ENCODE peak calls at places on chromosome 16, in nine cellular contexts. One of them, this sample, is unnamed. For H3K27me3 and H3K9me3, the result is how much of the 10 kb centered on the place peaks cover.

GRCh38 chr16:89072216-89073130 is 21.2 kb upstream of the ACSF3 start:
- DNase-seq in H1: no peak
- DNase-seq in cardiac muscle cell: peak
- DNase-seq in body of pancreas: no peak
- DNase-seq in fibroblast of lung: no peak
- DNase-seq in neural progenitor cell: no peak
- DNase-seq in IMR-90: no peak
- DNase-seq in adrenal gland: no peak
- DNase-seq in NT2/D1: no peak
- DNase-seq in this sample: no peak

GRCh38 chr16:67943619-67944503 is at the start of gene LCAT:
- DNase-seq in H1: no peak
- DNase-seq in cardiac muscle cell: peak
- DNase-seq in body of pancreas: no peak
- DNase-seq in fibroblast of lung: peak
- DNase-seq in neural progenitor cell: peak
- DNase-seq in IMR-90: no peak
- DNase-seq in adrenal gland: peak
- DNase-seq in NT2/D1: no peak
- DNase-seq in this sample: no peak

GRCh38 chr16:77374384-77374783 is 60.5 kb downstream of the ADAMTS18 start:
- DNase-seq in H1: no peak
- DNase-seq in cardiac muscle cell: no peak
- DNase-seq in body of pancreas: no peak
- DNase-seq in fibroblast of lung: no peak
- DNase-seq in neural progenitor cell: no peak
- DNase-seq in IMR-90: no peak
- DNase-seq in adrenal gland: no peak
- DNase-seq in NT2/D1: no peak
- DNase-seq in this sample: no peak

GRCh38 chr16:273547-274421 is 2.0 kb downstream of the RGS11 start:
- DNase-seq in H1: no peak
- DNase-seq in cardiac muscle cell: no peak
- DNase-seq in body of pancreas: peak
- DNase-seq in fibroblast of lung: no peak
- DNase-seq in neural progenitor cell: no peak
- DNase-seq in IMR-90: no peak
- DNase-seq in adrenal gland: no peak
- DNase-seq in NT2/D1: no peak
- DNase-seq in this sample: no peak

GRCh38 chr16:976389-976931 is 5.1 kb upstream of the SOX8 start:
- DNase-seq in H1: no peak
- DNase-seq in cardiac muscle cell: no peak
- DNase-seq in body of pancreas: no peak
- DNase-seq in fibroblast of lung: no peak
- DNase-seq in neural progenitor cell: no peak
- DNase-seq in IMR-90: no peak
- DNase-seq in adrenal gland: no peak
- DNase-seq in NT2/D1: no peak
- DNase-seq in this sample: no peak

GRCh38 chr16:12518238-12519004 is 285.3 kb downstream of the CPPED1 start:
- DNase-seq in H1: no peak
- DNase-seq in cardiac muscle cell: no peak
- DNase-seq in body of pancreas: no peak
- DNase-seq in fibroblast of lung: no peak
- DNase-seq in neural progenitor cell: no peak
- DNase-seq in IMR-90: no peak
- DNase-seq in adrenal gland: no peak
- DNase-seq in NT2/D1: no peak
- DNase-seq in this sample: no peak

GRCh38 chr16:892006-892405 is 78.8 kb downstream of the LMF1 start:
- DNase-seq in H1: no peak
- DNase-seq in cardiac muscle cell: no peak
- DNase-seq in body of pancreas: no peak
- DNase-seq in fibroblast of lung: no peak
- DNase-seq in neural progenitor cell: no peak
- DNase-seq in IMR-90: no peak
- DNase-seq in adrenal gland: no peak
- DNase-seq in NT2/D1: no peak
- DNase-seq in this sample: no peak

GRCh38 chr16:68235105-68235881 is 634 bp downstream of the ESRP2 start:
- DNase-seq in H1: no peak
- DNase-seq in cardiac muscle cell: no peak
- DNase-seq in body of pancreas: peak
- DNase-seq in fibroblast of lung: no peak
- DNase-seq in neural progenitor cell: peak
- DNase-seq in IMR-90: no peak
- DNase-seq in adrenal gland: peak
- DNase-seq in NT2/D1: no peak
- DNase-seq in this sample: no peak

DNA sequence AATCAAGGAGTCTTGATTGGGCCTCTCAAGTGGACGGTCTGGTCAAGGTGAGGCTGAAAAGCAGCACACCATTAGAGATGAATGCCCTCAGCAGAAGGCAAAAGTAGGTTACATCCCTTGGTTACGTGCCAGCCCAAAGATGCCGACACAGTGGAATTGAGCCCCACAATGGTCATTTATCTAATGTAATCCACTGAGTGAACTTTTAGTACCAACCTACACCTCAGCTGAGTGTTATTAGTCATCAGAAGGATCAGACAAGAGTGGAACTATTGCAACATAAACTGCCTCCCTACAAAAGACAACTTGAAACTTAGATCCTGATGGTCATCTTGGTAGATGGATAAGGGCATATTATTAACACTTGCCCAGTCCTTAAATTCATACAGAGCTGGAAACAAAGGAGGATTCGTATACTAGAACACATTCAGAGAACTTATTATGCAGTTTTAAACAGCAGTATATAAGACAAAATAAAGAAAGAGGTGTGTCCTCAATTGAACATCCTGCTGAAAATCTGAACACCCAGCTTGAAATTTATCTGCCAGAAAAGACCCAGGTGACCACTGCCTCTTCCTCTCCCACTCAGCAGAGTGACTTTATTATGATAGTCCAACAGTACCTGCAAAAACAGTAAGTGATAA is 2.8 kb downstream of the DCUN1D3 start:
- DNase-seq in H1: no peak
- DNase-seq in cardiac muscle cell: peak
- DNase-seq in body of pancreas: no peak
- DNase-seq in fibroblast of lung: peak
- DNase-seq in neural progenitor cell: no peak
- DNase-seq in IMR-90: peak
- DNase-seq in adrenal gland: peak
- DNase-seq in NT2/D1: no peak
- DNase-seq in this sample: no peak
- H3K4me3 ChIP-seq in H1: no peak
- H3K4me3 ChIP-seq in cardiac muscle cell: no peak
- H3K4me3 ChIP-seq in body of pancreas: no peak
- H3K4me3 ChIP-seq in fibroblast of lung: peak
- H3K4me3 ChIP-seq in neural progenitor cell: no peak
- H3K4me3 ChIP-seq in IMR-90: no peak
- H3K4me3 ChIP-seq in adrenal gland: no peak
- H3K4me3 ChIP-seq in NT2/D1: no peak
- H3K4me3 ChIP-seq in this sample: no peak

GRCh38 chr16:54931041-54931756 is 534 bp downstream of the IRX5 start:
- DNase-seq in H1: no peak
- DNase-seq in cardiac muscle cell: peak
- DNase-seq in body of pancreas: peak
- DNase-seq in fibroblast of lung: no peak
- DNase-seq in neural progenitor cell: peak
- DNase-seq in IMR-90: no peak
- DNase-seq in adrenal gland: no peak
- DNase-seq in NT2/D1: no peak
- DNase-seq in this sample: peak

GRCh38 chr16:54931757-54932660 is 1.3 kb downstream of the IRX5 start:
- DNase-seq in H1: no peak
- DNase-seq in cardiac muscle cell: no peak
- DNase-seq in body of pancreas: no peak
- DNase-seq in fibroblast of lung: no peak
- DNase-seq in neural progenitor cell: peak
- DNase-seq in IMR-90: no peak
- DNase-seq in adrenal gland: no peak
- DNase-seq in NT2/D1: no peak
- DNase-seq in this sample: peak

GRCh38 chr16:54929090-54930033 is 1.3 kb upstream of the IRX5 start:
- DNase-seq in H1: peak
- DNase-seq in cardiac muscle cell: peak
- DNase-seq in body of pancreas: peak
- DNase-seq in fibroblast of lung: peak
- DNase-seq in neural progenitor cell: peak
- DNase-seq in IMR-90: peak
- DNase-seq in adrenal gland: peak
- DNase-seq in NT2/D1: peak
- DNase-seq in this sample: peak

GRCh38 chr16:54928421-54929089 is 2.1 kb upstream of the IRX5 start:
- DNase-seq in H1: no peak
- DNase-seq in cardiac muscle cell: peak
- DNase-seq in body of pancreas: peak
- DNase-seq in fibroblast of lung: no peak
- DNase-seq in neural progenitor cell: peak
- DNase-seq in IMR-90: no peak
- DNase-seq in adrenal gland: peak
- DNase-seq in NT2/D1: no peak
- DNase-seq in this sample: peak

DNA sequence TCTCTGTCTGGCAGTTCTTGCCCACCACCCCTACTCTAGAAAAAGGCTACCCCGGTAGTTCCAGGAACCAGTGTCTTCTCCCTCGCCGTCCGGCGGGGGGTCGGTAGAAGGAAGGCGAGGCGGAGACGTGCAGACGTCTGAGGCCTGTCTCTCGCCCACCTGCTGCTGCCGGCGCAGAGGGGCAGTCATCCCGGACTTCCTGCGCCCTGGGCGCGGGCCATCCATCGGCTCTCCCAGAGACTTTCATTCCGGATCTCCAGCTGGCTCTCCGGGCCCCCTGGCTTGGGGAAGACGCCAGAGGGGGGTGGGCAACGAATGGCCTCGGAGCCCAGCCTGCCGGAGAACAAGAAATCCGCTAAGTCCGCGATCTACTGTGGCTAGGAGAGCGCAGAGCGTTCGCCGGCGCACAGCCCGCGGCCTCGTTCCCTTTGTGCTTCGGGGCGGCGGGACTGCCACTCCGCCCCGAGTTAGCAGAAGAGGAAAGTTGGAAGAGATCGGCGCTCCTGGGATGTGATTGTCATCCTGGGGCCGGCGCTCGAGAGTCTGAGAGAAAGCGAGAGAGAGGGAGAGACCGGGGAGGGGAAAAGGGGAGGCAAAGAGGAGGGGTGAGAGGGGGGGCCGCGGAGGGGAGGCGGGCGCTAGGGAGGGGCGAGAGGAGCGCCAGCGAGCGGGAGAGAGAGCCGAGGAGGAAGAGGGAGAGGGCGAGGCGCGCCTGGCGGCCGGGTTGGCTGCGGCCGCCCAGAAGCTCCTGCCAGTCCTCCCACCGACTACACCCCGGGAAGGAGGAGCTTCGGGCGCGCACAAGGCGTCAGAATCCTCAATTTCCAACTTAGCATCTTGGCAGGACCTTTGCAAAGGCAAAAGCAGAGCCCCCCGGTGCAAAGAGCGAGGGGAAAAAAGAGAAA is at the start of gene IRX5:
- DNase-seq in H1: peak
- DNase-seq in cardiac muscle cell: peak
- DNase-seq in body of pancreas: peak
- DNase-seq in fibroblast of lung: peak
- DNase-seq in neural progenitor cell: peak
- DNase-seq in IMR-90: peak
- DNase-seq in adrenal gland: peak
- DNase-seq in NT2/D1: peak
- DNase-seq in this sample: peak
- H3K27me3 ChIP-seq in H1: half or more
- H3K27me3 ChIP-seq in cardiac muscle cell: under half
- H3K27me3 ChIP-seq in body of pancreas: under half
- H3K27me3 ChIP-seq in fibroblast of lung: under half
- H3K27me3 ChIP-seq in neural progenitor cell: half or more
- H3K27me3 ChIP-seq in IMR-90: under half
- H3K27me3 ChIP-seq in adrenal gland: half or more
- H3K27me3 ChIP-seq in NT2/D1: half or more
- H3K27me3 ChIP-seq in this sample: under half

GRCh38 chr16:31888735-31889134 is 15.1 kb downstream of the ZNF267 start:
- DNase-seq in H1: no peak
- DNase-seq in cardiac muscle cell: no peak
- DNase-seq in body of pancreas: no peak
- DNase-seq in fibroblast of lung: no peak
- DNase-seq in neural progenitor cell: no peak
- DNase-seq in IMR-90: no peak
- DNase-seq in adrenal gland: no peak
- DNase-seq in NT2/D1: no peak
- DNase-seq in this sample: no peak

GRCh38 chr16:31899505-31899904 is 25.9 kb downstream of the ZNF267 start:
- DNase-seq in H1: no peak
- DNase-seq in cardiac muscle cell: no peak
- DNase-seq in body of pancreas: no peak
- DNase-seq in fibroblast of lung: no peak
- DNase-seq in neural progenitor cell: no peak
- DNase-seq in IMR-90: no peak
- DNase-seq in adrenal gland: no peak
- DNase-seq in NT2/D1: no peak
- DNase-seq in this sample: no peak

GRCh38 chr16:31897283-31897682 is 23.7 kb downstream of the ZNF267 start:
- DNase-seq in H1: no peak
- DNase-seq in cardiac muscle cell: no peak
- DNase-seq in body of pancreas: no peak
- DNase-seq in fibroblast of lung: no peak
- DNase-seq in neural progenitor cell: no peak
- DNase-seq in IMR-90: no peak
- DNase-seq in adrenal gland: no peak
- DNase-seq in NT2/D1: no peak
- DNase-seq in this sample: no peak

GRCh38 chr16:31893824-31894223 is 20.2 kb downstream of the ZNF267 start:
- DNase-seq in H1: no peak
- DNase-seq in cardiac muscle cell: no peak
- DNase-seq in body of pancreas: no peak
- DNase-seq in fibroblast of lung: no peak
- DNase-seq in neural progenitor cell: no peak
- DNase-seq in IMR-90: no peak
- DNase-seq in adrenal gland: no peak
- DNase-seq in NT2/D1: no peak
- DNase-seq in this sample: no peak
- H3K9me3 ChIP-seq in H1: under half
- H3K9me3 ChIP-seq in cardiac muscle cell: under half
- H3K9me3 ChIP-seq in body of pancreas: under half
- H3K9me3 ChIP-seq in fibroblast of lung: under half
- H3K9me3 ChIP-seq in neural progenitor cell: under half
- H3K9me3 ChIP-seq in IMR-90: under half
- H3K9me3 ChIP-seq in adrenal gland: under half
- H3K9me3 ChIP-seq in NT2/D1: half or more
- H3K9me3 ChIP-seq in this sample: half or more

GRCh38 chr16:75262800-75263127 is 11.3 kb upstream of the BCAR1 start:
- DNase-seq in H1: no peak
- DNase-seq in cardiac muscle cell: no peak
- DNase-seq in body of pancreas: no peak
- DNase-seq in fibroblast of lung: no peak
- DNase-seq in neural progenitor cell: no peak
- DNase-seq in IMR-90: no peak
- DNase-seq in adrenal gland: no peak
- DNase-seq in NT2/D1: no peak
- DNase-seq in this sample: no peak

GRCh38 chr16:75264531-75264998 is 13.1 kb upstream of the BCAR1 start:
- DNase-seq in H1: no peak
- DNase-seq in cardiac muscle cell: peak
- DNase-seq in body of pancreas: peak
- DNase-seq in fibroblast of lung: peak
- DNase-seq in neural progenitor cell: no peak
- DNase-seq in IMR-90: peak
- DNase-seq in adrenal gland: no peak
- DNase-seq in NT2/D1: no peak
- DNase-seq in this sample: no peak

GRCh38 chr16:75262104-75262799 is 10.8 kb upstream of the BCAR1 start:
- DNase-seq in H1: no peak
- DNase-seq in cardiac muscle cell: peak
- DNase-seq in body of pancreas: peak
- DNase-seq in fibroblast of lung: no peak
- DNase-seq in neural progenitor cell: no peak
- DNase-seq in IMR-90: no peak
- DNase-seq in adrenal gland: no peak
- DNase-seq in NT2/D1: no peak
- DNase-seq in this sample: no peak

GRCh38 chr16:75263963-75264445 is 12.6 kb upstream of the BCAR1 start:
- DNase-seq in H1: no peak
- DNase-seq in cardiac muscle cell: no peak
- DNase-seq in body of pancreas: peak
- DNase-seq in fibroblast of lung: no peak
- DNase-seq in neural progenitor cell: no peak
- DNase-seq in IMR-90: no peak
- DNase-seq in adrenal gland: peak
- DNase-seq in NT2/D1: no peak
- DNase-seq in this sample: peak

DNA sequence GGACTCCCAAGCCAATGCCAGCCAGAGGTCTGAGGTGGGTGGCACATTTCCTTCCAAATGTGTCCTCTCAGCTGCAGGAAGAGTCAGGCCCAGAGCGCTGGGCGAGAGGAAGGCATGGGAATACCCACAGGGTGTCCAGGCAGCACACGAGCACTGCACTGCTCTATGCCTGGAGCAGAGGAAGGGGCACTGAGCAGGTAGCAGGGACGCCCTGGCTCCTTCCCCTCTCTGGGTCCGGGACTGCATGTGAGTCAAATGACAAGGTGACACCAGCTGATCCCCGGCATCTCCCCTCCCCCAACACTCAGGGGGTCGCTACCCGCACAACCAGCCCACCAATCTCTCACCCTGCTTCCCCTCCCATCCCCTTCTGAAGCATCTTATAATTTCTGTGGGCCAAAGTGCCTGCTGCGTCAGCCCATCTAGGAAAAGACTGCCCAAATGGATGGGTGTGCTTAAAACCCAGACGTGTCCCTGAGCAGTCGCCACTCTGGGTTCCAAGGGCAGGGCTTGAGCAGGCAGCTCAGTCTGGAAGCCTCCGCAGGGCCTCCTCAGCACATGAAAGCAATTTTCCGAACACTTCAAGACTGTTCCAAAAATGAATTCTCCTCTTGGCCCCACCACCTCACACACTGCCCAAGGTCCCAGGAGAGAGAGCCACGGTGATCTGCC is 12.0 kb upstream of the BCAR1 start:
- DNase-seq in H1: no peak
- DNase-seq in cardiac muscle cell: no peak
- DNase-seq in body of pancreas: no peak
- DNase-seq in fibroblast of lung: no peak
- DNase-seq in neural progenitor cell: no peak
- DNase-seq in IMR-90: no peak
- DNase-seq in adrenal gland: no peak
- DNase-seq in NT2/D1: no peak
- DNase-seq in this sample: no peak
- H3K4me3 ChIP-seq in H1: no peak
- H3K4me3 ChIP-seq in cardiac muscle cell: no peak
- H3K4me3 ChIP-seq in body of pancreas: no peak
- H3K4me3 ChIP-seq in fibroblast of lung: peak
- H3K4me3 ChIP-seq in neural progenitor cell: no peak
- H3K4me3 ChIP-seq in IMR-90: peak
- H3K4me3 ChIP-seq in adrenal gland: peak
- H3K4me3 ChIP-seq in NT2/D1: no peak
- H3K4me3 ChIP-seq in this sample: no peak

This sample was measured in MG63.